ENCODE peak calls at places on chromosome 1, in eight cellular contexts. U is tibial nerve; X is smooth muscle cell of the brain vasculature; B is amniotic stem cell; Q is activated CD4-positive, CD25-positive, alpha-beta regulatory T cell; J is IMR-90; Y is sciatic nerve; S is stimulated activated CD4-positive, alpha-beta T cell treated with anti-CD3 and anti-CD28 coated beads, Interleukin-1b, Interleukin-23, amount 100 ng/mL, for 4 hours. R is an unnamed sample.

GRCh38 chr1:3560981-3561380 is 50.3 kb downstream of the MEGF6 start:
- DNase-seq in S (no peak), B (no peak), J (no peak), U (no peak), X (no peak), Y (no peak), Q (no peak), R (no peak)

GRCh38 chr1:37238376-37239224 is 204.3 kb upstream of the GRIK3 start:
- DNase-seq in Y (no peak), U (no peak), X (no peak), Q (no peak), S (no peak), B (no peak), J (no peak), R (no peak)

GRCh38 chr1:1063945-1064831 is 9.9 kb downstream of the RNF223 start:
- DNase-seq in X (peak; percentile 61), J (peak; percentile 94), Y (no peak), S (peak; percentile 85), Q (peak; percentile 58), B (peak; percentile 30), U (peak; percentile 27), R (peak; percentile 38)

GRCh38 chr1:101139130-101139529 is 97.7 kb upstream of the S1PR1 start:
- DNase-seq in Q (no peak), U (no peak), B (no peak), J (no peak), S (no peak), Y (no peak), X (no peak), R (no peak)

GRCh38 chr1:63475761-63476160 is 47.3 kb downstream of the ITGB3BP start:
- DNase-seq in S (no peak), Q (no peak), B (no peak), Y (no peak), X (no peak), U (no peak), J (peak; percentile 10), R (no peak)

GRCh38 chr1:60956520-60956919 is 125.8 kb upstream of the NFIA start:
- DNase-seq in S (no peak), X (no peak), B (no peak), Y (no peak), J (no peak), U (no peak), Q (no peak), R (no peak)

GRCh38 chr1:48109390-48110009 is 112.3 kb upstream of the TRABD2B start:
- DNase-seq in Q (no peak), B (no peak), U (peak; percentile 73), S (no peak), X (peak; percentile 29), J (peak; percentile 61), Y (no peak), R (no peak)

GRCh38 chr1:114062646-114063045 is 83.4 kb downstream of the OLFML3 start:
- DNase-seq in Y (no peak), U (no peak), X (no peak), J (no peak), S (no peak), B (no peak), Q (no peak), R (no peak)

GRCh38 chr1:181126871-181127587 is 38.5 kb downstream of the IER5 start:
- DNase-seq in B (no peak), J (no peak), Y (no peak), X (no peak), Q (no peak), S (no peak), U (no peak), R (no peak)

GRCh38 chr1:198605880-198606458 is 32.9 kb upstream of the PTPRC start:
- DNase-seq in S (no peak), B (no peak), Y (no peak), X (peak; percentile 44), J (no peak), U (no peak), Q (no peak), R (no peak)

GRCh38 chr1:41108696-41109284 is 87.3 kb upstream of the SLFNL1 start:
- DNase-seq in S (no peak), B (no peak), U (peak; percentile 24), Y (no peak), J (peak; percentile 11), X (no peak), Q (no peak), R (no peak)

GRCh38 chr1:225882008-225882698 is at the start of gene TMEM63A:
- DNase-seq in Y (peak; percentile 96), U (peak; percentile 86), B (peak; percentile 68), J (peak; percentile 76), Q (peak; percentile 76), S (peak; percentile 83), X (no peak), R (peak; percentile 40)

GRCh38 chr1:198205021-198205684 is 48.4 kb downstream of the NEK7 start:
- DNase-seq in S (no peak), X (no peak), B (no peak), U (no peak), Y (no peak), Q (no peak), J (peak; percentile 45), R (no peak)

GRCh38 chr1:47228644-47229030 is 3.4 kb downstream of the TAL1 start:
- DNase-seq in S (no peak), B (no peak), X (no peak), Q (no peak), Y (no peak), U (no peak), J (no peak), R (no peak)

GRCh38 chr1:61993331-61993961 is 201.2 kb upstream of the L1TD1 start:
- DNase-seq in J (no peak), U (no peak), B (no peak), X (peak; percentile 56), Y (no peak), Q (no peak), S (no peak), R (no peak)

GRCh38 chr1:72915581-72915980 is 633.2 kb upstream of the NEGR1 start:
- DNase-seq in U (no peak), B (no peak), Y (no peak), X (no peak), Q (no peak), J (no peak), S (no peak), R (no peak)

GRCh38 chr1:221829327-221830011 is 87.6 kb upstream of the DUSP10 start:
- DNase-seq in B (peak; percentile 58), J (peak; percentile 97), U (no peak), Q (peak; percentile 8), Y (no peak), S (peak; percentile 21), X (no peak), R (peak; percentile 62)

GRCh38 chr1:179142889-179143299 is 61.0 kb downstream of the TOR3A start:
- DNase-seq in B (peak; percentile 92), S (no peak), J (peak; percentile 99), X (peak; percentile 69), U (peak; percentile 61), Q (no peak), Y (no peak), R (peak; percentile 94)

GRCh38 chr1:40072142-40072541 is 24.9 kb downstream of the PPT1 start:
- DNase-seq in X (no peak), S (no peak), U (no peak), Q (no peak), Y (no peak), B (no peak), J (no peak), R (no peak)

GRCh38 chr1:17923684-17924083 is 168.6 kb downstream of the ACTL8 start:
- DNase-seq in Y (no peak), Q (no peak), B (no peak), S (no peak), U (no peak), J (no peak), X (no peak), R (no peak)

GRCh38 chr1:10973552-10973951 is 38.9 kb upstream of the TARDBP start:
- DNase-seq in X (no peak), J (no peak), S (no peak), Y (peak; percentile 77), U (peak; percentile 33), Q (no peak), B (peak; percentile 7), R (peak; percentile 33)

GRCh38 chr1:192066202-192066601 is 92.1 kb upstream of the RGS18 start:
- DNase-seq in Y (no peak), S (no peak), X (no peak), B (no peak), J (peak; percentile 14), U (no peak), Q (no peak), R (no peak)

GRCh38 chr1:154213274-154213673 is 7.1 kb upstream of the CFAP141 start:
- DNase-seq in X (no peak), Y (no peak), J (peak; percentile 86), S (no peak), U (no peak), B (no peak), Q (no peak), R (no peak)

GRCh38 chr1:18491168-18491567 is 10.4 kb downstream of the KLHDC7A start:
- DNase-seq in S (no peak), U (no peak), J (no peak), Q (no peak), X (no peak), Y (no peak), B (no peak), R (no peak)

GRCh38 chr1:71228727-71229371 is 148.0 kb upstream of the ZRANB2 start:
- DNase-seq in X (no peak), Q (no peak), B (no peak), S (no peak), J (no peak), U (no peak), Y (no peak), R (no peak)

GRCh38 chr1:182811975-182812727 is 22.6 kb downstream of the NPL start:
- DNase-seq in U (no peak), X (no peak), Y (no peak), Q (no peak), B (no peak), S (no peak), J (no peak), R (no peak)

R was measured in HS-27A.